ENCODE peak calls at places on chromosome 21, in eight cellular contexts. J, Y, D, W, R, N, H and C are unnamed samples.

GRCh38 chr21:14926186-14926585 is 138.6 kb downstream of the NRIP1 start:
- DNase-seq in J (no peak), W (peak; percentile 54), H (no peak), R (no peak), D (no peak), Y (no peak), N (no peak), C (no peak)

GRCh38 chr21:23014021-23014420 is 2015.8 kb downstream of the NCAM2 start:
- DNase-seq in J (no peak), Y (no peak), N (no peak), R (no peak), W (no peak), D (no peak), H (no peak), C (no peak)

GRCh38 chr21:39484711-39485264 is 33.0 kb downstream of the SH3BGR start:
- DNase-seq in H (no peak), R (no peak), J (no peak), W (peak; percentile 0), Y (no peak), D (no peak), N (no peak), C (no peak)

GRCh38 chr21:32484706-32485380 is 72.3 kb downstream of the EVA1C start:
- DNase-seq in J (no peak), D (peak; percentile 23), R (no peak), Y (no peak), W (no peak), H (no peak), N (peak; percentile 73), C (no peak)

GRCh38 chr21:41664881-41665765 is 101.7 kb downstream of the RIPK4 start:
- DNase-seq in Y (no peak), N (no peak), H (no peak), J (no peak), W (peak; percentile 37), R (no peak), D (no peak), C (no peak)

GRCh38 chr21:35573472-35574389 is 486.6 kb downstream of the SETD4 start:
- DNase-seq in Y (no peak), R (no peak), N (no peak), W (peak; percentile 66), J (no peak), D (no peak), H (no peak), C (peak; percentile 3)

GRCh38 chr21:45410865-45411809 is 6.2 kb downstream of the COL18A1 start:
- DNase-seq in H (no peak), D (peak; percentile 76), J (no peak), Y (no peak), R (no peak), W (peak; percentile 46), N (peak; percentile 86), C (no peak)

GRCh38 chr21:28444567-28444966 is 548.1 kb downstream of the LTN1 start:
- DNase-seq in J (no peak), R (no peak), N (no peak), W (no peak), D (no peak), H (no peak), Y (no peak), C (no peak)

GRCh38 chr21:17585875-17586450 is 26.7 kb downstream of the BTG3 start:
- DNase-seq in W (peak; percentile 74), D (no peak), N (no peak), R (no peak), J (no peak), H (no peak), Y (peak; percentile 38), C (no peak)

GRCh38 chr21:38439336-38439900 is 58.9 kb downstream of the ERG start:
- DNase-seq in W (peak; percentile 55), J (no peak), R (no peak), H (no peak), N (no peak), Y (no peak), D (no peak), C (no peak)

GRCh38 chr21:38733973-38734546 is 71.7 kb upstream of the ETS2 start:
- DNase-seq in H (peak; percentile 72), Y (peak; percentile 69), J (peak; percentile 57), R (peak; percentile 91), N (peak; percentile 95), W (peak; percentile 89), D (peak; percentile 91), C (peak; percentile 49)

GRCh38 chr21:45202889-45203288 is 84.8 kb downstream of the POFUT2 start:
- DNase-seq in W (no peak), N (no peak), J (no peak), R (no peak), D (no peak), Y (no peak), H (no peak), C (no peak)

GRCh38 chr21:43832648-43833047 is 32.4 kb upstream of the AGPAT3 start:
- DNase-seq in D (no peak), H (no peak), N (no peak), R (no peak), W (no peak), J (no peak), Y (no peak), C (no peak)

GRCh38 chr21:29077651-29078090 is 4.2 kb upstream of the CCT8 start:
- DNase-seq in D (no peak), R (no peak), Y (peak; percentile 31), N (no peak), J (no peak), H (no peak), W (peak; percentile 58), C (no peak)

GRCh38 chr21:45217010-45217409 is 70.7 kb downstream of the POFUT2 start:
- DNase-seq in R (no peak), D (no peak), J (no peak), W (no peak), H (no peak), N (no peak), Y (no peak), C (no peak)

GRCh38 chr21:26043891-26044290 is 126.7 kb downstream of the APP start:
- DNase-seq in J (no peak), W (no peak), R (no peak), Y (no peak), D (no peak), N (no peak), H (no peak), C (no peak)

GRCh38 chr21:33020558-33021100 is 5.1 kb upstream of the OLIG2 start:
- DNase-seq in D (no peak), H (no peak), Y (no peak), W (no peak), J (no peak), N (no peak), R (no peak), C (no peak)

GRCh38 chr21:36323032-36323431 is 3.0 kb downstream of the MORC3 start:
- DNase-seq in Y (peak; percentile 57), J (no peak), N (no peak), W (no peak), D (no peak), R (no peak), H (no peak), C (no peak)